ENCODE peak calls at places on chromosomes 2 and 18, in seven cellular contexts. Y, H, M, T, Q, X and G are unnamed samples. For H3K9me3, the result is how much of the 10 kb centered on the place peaks cover.

GRCh38 chr2:95267458-95268207 is 6.6 kb upstream of the PROM2 start:
- DNase-seq in T (no peak), H (no peak), Q (no peak), Y (no peak), X (no peak), M (no peak), G (no peak)

GRCh38 chr18:35934891-35935290 is 37.6 kb upstream of the RMP24 start:
- DNase-seq in X (no peak), T (no peak), H (no peak), Y (no peak), M (no peak), Q (no peak), G (no peak)

GRCh38 chr2:240933048-240933965 is 27.2 kb downstream of the CROCC2 start:
- DNase-seq in X (no peak), T (no peak), M (no peak), Q (no peak), H (no peak), Y (no peak), G (no peak)

GRCh38 chr2:238796223-238796885 is 51.5 kb upstream of the TWIST2 start:
- DNase-seq in T (no peak), X (no peak), Q (no peak), H (no peak), M (no peak), Y (no peak), G (no peak)

GRCh38 chr2:109143214-109144187 is 14.5 kb downstream of the SH3RF3 start:
- DNase-seq in H (peak), X (peak), Q (peak), Y (peak), T (no peak), M (no peak), G (peak)

GRCh38 chr2:198127627-198128026 is 323.2 kb downstream of the PLCL1 start:
- DNase-seq in Y (peak), M (peak), X (peak), H (peak), T (peak), Q (peak), G (peak)

GRCh38 chr2:195531754-195532153 is 125.3 kb upstream of the SLC39A10 start:
- DNase-seq in Q (no peak), Y (no peak), X (no peak), M (no peak), T (no peak), H (no peak), G (no peak)

GRCh38 chr2:132670104-132670960 is at the start of gene LYPD1:
- DNase-seq in X (peak), Q (no peak), Y (no peak), M (peak), T (peak), H (no peak), G (no peak)

GRCh38 chr18:6624729-6625308 is 104.7 kb upstream of the ARHGAP28 start:
- DNase-seq in T (no peak), X (no peak), Y (no peak), Q (no peak), M (peak), H (no peak), G (no peak)

GRCh38 chr18:23226930-23227728 is 91.8 kb downstream of the CABLES1 start:
- DNase-seq in T (no peak), Y (no peak), Q (no peak), X (peak), M (peak), H (no peak), G (no peak)

GRCh38 chr2:225379861-225380260 is 19.6 kb upstream of the NYAP2 start:
- DNase-seq in M (no peak), Y (no peak), Q (no peak), X (no peak), H (no peak), T (no peak), G (no peak)

GRCh38 chr2:99854236-99854852 is 288.0 kb downstream of the AFF3 start:
- DNase-seq in M (no peak), X (no peak), T (no peak), Q (no peak), Y (no peak), H (no peak), G (no peak)

GRCh38 chr2:195018462-195018861 is 638.6 kb upstream of the SLC39A10 start:
- DNase-seq in M (no peak), T (no peak), X (no peak), Y (no peak), Q (no peak), H (no peak), G (no peak)

GRCh38 chr2:170475878-170476277 is 239.3 kb upstream of the SP5 start:
- DNase-seq in X (no peak), Y (no peak), T (no peak), M (no peak), H (no peak), Q (no peak), G (no peak)

GRCh38 chr18:8798996-8799395 is 93.6 kb downstream of the MTCL1 start:
- DNase-seq in Y (no peak), X (peak), T (no peak), Q (no peak), M (no peak), H (no peak), G (no peak)

GRCh38 chr18:8212893-8213805 is 396.1 kb upstream of the RAB12 start:
- DNase-seq in T (no peak), H (no peak), M (peak), Y (no peak), X (no peak), Q (no peak), G (no peak)

GRCh38 chr2:96163768-96164429 is 18.7 kb upstream of the DUSP2 start:
- DNase-seq in H (peak), M (no peak), Y (peak), Q (peak), T (no peak), X (peak), G (peak)

GRCh38 chr2:598043-598802 is 79.0 kb downstream of the TMEM18 start:
- DNase-seq in H (no peak), M (no peak), Y (no peak), X (no peak), Q (no peak), T (no peak), G (no peak)
- H3K9me3 ChIP-seq in H (under half), M (under half), Y (under half), X (under half), Q (under half), T (under half), G (under half)

DNA sequence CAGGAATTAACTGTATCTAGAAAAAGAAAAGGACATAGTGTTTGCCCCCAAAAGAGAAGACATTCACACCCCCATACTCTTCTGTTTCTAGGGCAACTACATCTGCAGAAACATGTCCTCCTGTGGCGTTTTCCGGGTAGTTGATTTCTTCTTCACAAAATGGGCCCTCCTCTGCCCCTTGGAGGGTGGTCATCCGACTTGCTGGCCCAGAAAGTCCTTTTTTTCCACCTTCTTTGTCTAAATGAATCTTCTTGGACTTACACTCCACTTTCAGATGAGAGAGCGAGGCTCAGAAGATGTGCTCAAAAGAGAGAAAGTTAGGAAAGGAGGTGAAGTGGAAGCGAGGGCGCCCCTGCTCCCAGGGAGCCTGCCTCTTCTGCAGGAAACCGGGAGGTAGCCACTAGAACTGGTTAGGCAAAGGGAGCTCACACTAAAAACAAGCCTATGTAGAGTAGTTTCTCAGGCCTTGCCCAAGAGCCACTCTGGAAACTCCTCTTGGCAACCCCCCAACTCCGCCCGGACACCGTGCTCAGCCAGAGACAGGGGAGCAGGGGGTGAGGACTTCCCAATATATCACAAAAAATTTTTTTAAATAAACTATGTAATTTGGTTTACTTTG is 10.2 kb upstream of the SIX3 start:
- DNase-seq in X (no peak), T (no peak), H (no peak), M (no peak), Q (no peak), Y (no peak), G (no peak)
- H3K9me3 ChIP-seq in X (under half), T (under half), H (under half), M (under half), Q (under half), Y (under half), G (under half)

GRCh38 chr2:42001696-42002331 is 46.0 kb upstream of the PKDCC start:
- DNase-seq in Q (no peak), T (no peak), M (no peak), Y (no peak), H (no peak), X (no peak), G (no peak)

GRCh38 chr2:41994661-41995060 is 53.2 kb upstream of the PKDCC start:
- DNase-seq in Q (no peak), Y (no peak), H (no peak), M (no peak), X (no peak), T (no peak), G (no peak)

GRCh38 chr2:41998201-41998781 is 49.5 kb upstream of the PKDCC start:
- DNase-seq in Y (no peak), X (no peak), Q (no peak), T (no peak), M (no peak), H (no peak), G (no peak)

GRCh38 chr2:41998789-41999470 is 48.9 kb upstream of the PKDCC start:
- DNase-seq in Q (no peak), T (peak), X (no peak), M (no peak), H (no peak), Y (no peak), G (no peak)

DNA sequence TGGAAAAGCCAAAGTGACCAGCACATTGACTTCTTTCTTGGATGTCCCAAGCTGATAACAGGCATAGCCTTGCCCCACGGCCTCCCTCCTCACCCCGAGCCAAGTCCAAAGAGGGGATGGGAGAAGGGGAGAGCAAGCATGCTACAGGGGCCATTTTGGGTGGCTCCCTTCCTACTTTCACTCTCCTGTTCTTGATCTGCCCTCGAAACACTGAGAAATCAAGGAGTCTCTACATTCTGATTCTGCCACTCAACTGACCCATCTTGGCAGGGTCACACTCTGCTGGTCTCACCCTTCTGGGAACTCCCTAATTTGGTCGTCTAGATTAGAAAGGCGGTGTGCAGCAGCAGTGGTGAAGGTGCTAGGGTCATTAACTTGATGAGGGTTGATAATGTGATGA is 47.9 kb upstream of the PKDCC start:
- DNase-seq in Q (no peak), T (no peak), H (no peak), M (no peak), Y (no peak), X (no peak), G (no peak)
- H3K9me3 ChIP-seq in Q (under half), T (under half), H (under half), M (under half), Y (under half), X (under half), G (under half)

DNA sequence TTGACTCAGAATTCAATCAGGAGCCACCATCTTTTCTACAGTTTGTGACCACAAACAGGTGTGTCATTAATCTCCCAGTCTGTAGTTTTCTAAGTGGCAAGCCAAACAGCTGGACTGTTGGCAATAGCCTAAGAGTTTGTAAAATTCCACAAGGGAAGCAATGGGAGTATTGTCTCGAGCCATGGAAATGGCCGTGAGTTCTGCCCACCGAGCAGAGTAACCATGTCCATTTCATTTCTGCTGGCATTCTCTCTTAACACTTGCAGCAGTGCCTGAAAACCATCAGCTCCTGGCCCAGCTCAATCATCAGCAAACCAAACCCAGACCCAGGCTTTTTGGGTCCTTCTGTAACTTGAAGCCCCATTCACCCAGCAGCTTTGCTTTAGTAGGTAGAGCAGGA is 387.8 kb upstream of the CDH7 start:
- DNase-seq in X (no peak), T (no peak), Q (no peak), H (no peak), M (no peak), Y (no peak), G (no peak)
- H3K9me3 ChIP-seq in X (under half), T (under half), Q (under half), H (under half), M (under half), Y (under half), G (under half)

GRCh38 chr2:135512099-135512498 is 18.9 kb downstream of the ZRANB3 start:
- DNase-seq in T (no peak), Y (no peak), X (no peak), Q (no peak), M (no peak), H (no peak), G (no peak)
- H3K9me3 ChIP-seq in T (under half), Y (under half), X (under half), Q (under half), M (under half), H (under half), G (under half)